ENCODE peak calls at places on chromosomes 3 and 15, in seven cellular contexts. One of them, this sample, is unnamed.

GRCh38 chr3:12644297-12644937 is 19.5 kb downstream of the RAF1 start:
- DNase-seq in HCT116: no peak
- DNase-seq in K562: no peak
- DNase-seq in spleen: no peak
- DNase-seq in uterus: no peak
- DNase-seq in lower leg skin: no peak
- DNase-seq in breast epithelium: no peak
- DNase-seq in this sample: no peak

GRCh38 chr15:25173241-25174028 is 218.6 kb downstream of the SNRPN start:
- DNase-seq in HCT116: no peak
- DNase-seq in K562: no peak
- DNase-seq in spleen: peak; percentile 49
- DNase-seq in uterus: peak; percentile 7
- DNase-seq in lower leg skin: no peak
- DNase-seq in breast epithelium: peak; percentile 22
- DNase-seq in this sample: peak; percentile 60

GRCh38 chr3:134597390-134597975 is 53.3 kb downstream of the KY start:
- DNase-seq in HCT116: no peak
- DNase-seq in K562: no peak
- DNase-seq in spleen: no peak
- DNase-seq in uterus: no peak
- DNase-seq in lower leg skin: no peak
- DNase-seq in breast epithelium: no peak
- DNase-seq in this sample: no peak

GRCh38 chr15:52698514-52698913 is 19.3 kb upstream of the ATOSA start:
- DNase-seq in HCT116: no peak
- DNase-seq in K562: no peak
- DNase-seq in spleen: no peak
- DNase-seq in uterus: no peak
- DNase-seq in lower leg skin: no peak
- DNase-seq in breast epithelium: no peak
- DNase-seq in this sample: no peak

GRCh38 chr3:196563721-196564225 is 4.6 kb downstream of the WDR53 start:
- DNase-seq in HCT116: peak; percentile 47
- DNase-seq in K562: peak; percentile 25
- DNase-seq in spleen: no peak
- DNase-seq in uterus: no peak
- DNase-seq in lower leg skin: no peak
- DNase-seq in breast epithelium: no peak
- DNase-seq in this sample: no peak

GRCh38 chr3:53236112-53236841 is 19.5 kb downstream of the TKT start:
- DNase-seq in HCT116: peak; percentile 34
- DNase-seq in K562: peak; percentile 50
- DNase-seq in spleen: peak; percentile 93
- DNase-seq in uterus: peak; percentile 32
- DNase-seq in lower leg skin: no peak
- DNase-seq in breast epithelium: no peak
- DNase-seq in this sample: no peak

GRCh38 chr15:59941612-59942011 is 62.5 kb upstream of the FOXB1 start:
- DNase-seq in HCT116: no peak
- DNase-seq in K562: no peak
- DNase-seq in spleen: no peak
- DNase-seq in uterus: no peak
- DNase-seq in lower leg skin: no peak
- DNase-seq in breast epithelium: no peak
- DNase-seq in this sample: no peak

GRCh38 chr15:94443156-94443555 is 211.8 kb downstream of the MCTP2 start:
- DNase-seq in HCT116: no peak
- DNase-seq in K562: no peak
- DNase-seq in spleen: no peak
- DNase-seq in uterus: no peak
- DNase-seq in lower leg skin: no peak
- DNase-seq in breast epithelium: no peak
- DNase-seq in this sample: no peak

GRCh38 chr3:190173426-190173825 is 52.7 kb upstream of the P3H2 start:
- DNase-seq in HCT116: no peak
- DNase-seq in K562: no peak
- DNase-seq in spleen: no peak
- DNase-seq in uterus: no peak
- DNase-seq in lower leg skin: no peak
- DNase-seq in breast epithelium: no peak
- DNase-seq in this sample: no peak

GRCh38 chr3:35549690-35550089 is 89.6 kb upstream of the ARPP21 start:
- DNase-seq in HCT116: no peak
- DNase-seq in K562: no peak
- DNase-seq in spleen: no peak
- DNase-seq in uterus: no peak
- DNase-seq in lower leg skin: no peak
- DNase-seq in breast epithelium: no peak
- DNase-seq in this sample: no peak

GRCh38 chr3:103752986-103753385 is 1318.2 kb downstream of the ZPLD1 start:
- DNase-seq in HCT116: no peak
- DNase-seq in K562: no peak
- DNase-seq in spleen: no peak
- DNase-seq in uterus: no peak
- DNase-seq in lower leg skin: no peak
- DNase-seq in breast epithelium: no peak
- DNase-seq in this sample: no peak

GRCh38 chr3:56815571-56815970 is 13.8 kb upstream of the ARHGEF3 start:
- DNase-seq in HCT116: no peak
- DNase-seq in K562: no peak
- DNase-seq in spleen: no peak
- DNase-seq in uterus: no peak
- DNase-seq in lower leg skin: no peak
- DNase-seq in breast epithelium: no peak
- DNase-seq in this sample: no peak

GRCh38 chr15:80989110-80989517 is 505 bp downstream of the MESD start:
- DNase-seq in HCT116: no peak
- DNase-seq in K562: peak; percentile 28
- DNase-seq in spleen: no peak
- DNase-seq in uterus: no peak
- DNase-seq in lower leg skin: no peak
- DNase-seq in breast epithelium: no peak
- DNase-seq in this sample: no peak

GRCh38 chr3:129553771-129554170 is 10.8 kb downstream of the H1-8 start:
- DNase-seq in HCT116: no peak
- DNase-seq in K562: peak; percentile 61
- DNase-seq in spleen: no peak
- DNase-seq in uterus: no peak
- DNase-seq in lower leg skin: no peak
- DNase-seq in breast epithelium: no peak
- DNase-seq in this sample: no peak

GRCh38 chr3:236881-237280 is 40.3 kb downstream of the CHL1 start:
- DNase-seq in HCT116: no peak
- DNase-seq in K562: no peak
- DNase-seq in spleen: no peak
- DNase-seq in uterus: no peak
- DNase-seq in lower leg skin: no peak
- DNase-seq in breast epithelium: no peak
- DNase-seq in this sample: no peak

GRCh38 chr15:75114327-75114726 is 87.4 kb upstream of the C15orf39 start:
- DNase-seq in HCT116: no peak
- DNase-seq in K562: no peak
- DNase-seq in spleen: no peak
- DNase-seq in uterus: no peak
- DNase-seq in lower leg skin: no peak
- DNase-seq in breast epithelium: no peak
- DNase-seq in this sample: no peak

GRCh38 chr3:194730369-194730768 is 44.7 kb downstream of the FAM43A start:
- DNase-seq in HCT116: no peak
- DNase-seq in K562: no peak
- DNase-seq in spleen: no peak
- DNase-seq in uterus: no peak
- DNase-seq in lower leg skin: peak; percentile 59
- DNase-seq in breast epithelium: no peak
- DNase-seq in this sample: peak; percentile 72

GRCh38 chr15:40955930-40956542 is 2.8 kb downstream of the CHAC1 start:
- DNase-seq in HCT116: no peak
- DNase-seq in K562: no peak
- DNase-seq in spleen: peak; percentile 56
- DNase-seq in uterus: no peak
- DNase-seq in lower leg skin: no peak
- DNase-seq in breast epithelium: no peak
- DNase-seq in this sample: no peak

GRCh38 chr3:60192297-60193114 is 1058.7 kb downstream of the FHIT start:
- DNase-seq in HCT116: no peak
- DNase-seq in K562: no peak
- DNase-seq in spleen: no peak
- DNase-seq in uterus: no peak
- DNase-seq in lower leg skin: no peak
- DNase-seq in breast epithelium: no peak
- DNase-seq in this sample: no peak

GRCh38 chr3:96813134-96813819 is 1.1 kb upstream of the EPHA6 start:
- DNase-seq in HCT116: no peak
- DNase-seq in K562: no peak
- DNase-seq in spleen: peak; percentile 81
- DNase-seq in uterus: peak; percentile 67
- DNase-seq in lower leg skin: no peak
- DNase-seq in breast epithelium: peak; percentile 72
- DNase-seq in this sample: peak; percentile 81

GRCh38 chr3:69248394-69248793 is 126.0 kb upstream of the LMOD3 start:
- DNase-seq in HCT116: no peak
- DNase-seq in K562: no peak
- DNase-seq in spleen: no peak
- DNase-seq in uterus: no peak
- DNase-seq in lower leg skin: no peak
- DNase-seq in breast epithelium: no peak
- DNase-seq in this sample: no peak
- TF ChIP-seq POLR2A in HCT116: no peak
- TF ChIP-seq POLR2A in K562: no peak
- TF ChIP-seq POLR2A in spleen: no peak
- TF ChIP-seq POLR2A in uterus: no peak
- TF ChIP-seq POLR2A in lower leg skin: no peak
- TF ChIP-seq POLR2A in breast epithelium: no peak
- TF ChIP-seq POLR2A in this sample: no peak

GRCh38 chr3:112132975-112133448 is at the start of gene GCSAM:
- DNase-seq in HCT116: no peak
- DNase-seq in K562: no peak
- DNase-seq in spleen: peak; percentile 90
- DNase-seq in uterus: no peak
- DNase-seq in lower leg skin: peak; percentile 63
- DNase-seq in breast epithelium: no peak
- DNase-seq in this sample: no peak
- TF ChIP-seq POLR2A in HCT116: no peak
- TF ChIP-seq POLR2A in K562: no peak
- TF ChIP-seq POLR2A in spleen: no peak
- TF ChIP-seq POLR2A in uterus: no peak
- TF ChIP-seq POLR2A in lower leg skin: no peak
- TF ChIP-seq POLR2A in breast epithelium: no peak
- TF ChIP-seq POLR2A in this sample: no peak

DNA sequence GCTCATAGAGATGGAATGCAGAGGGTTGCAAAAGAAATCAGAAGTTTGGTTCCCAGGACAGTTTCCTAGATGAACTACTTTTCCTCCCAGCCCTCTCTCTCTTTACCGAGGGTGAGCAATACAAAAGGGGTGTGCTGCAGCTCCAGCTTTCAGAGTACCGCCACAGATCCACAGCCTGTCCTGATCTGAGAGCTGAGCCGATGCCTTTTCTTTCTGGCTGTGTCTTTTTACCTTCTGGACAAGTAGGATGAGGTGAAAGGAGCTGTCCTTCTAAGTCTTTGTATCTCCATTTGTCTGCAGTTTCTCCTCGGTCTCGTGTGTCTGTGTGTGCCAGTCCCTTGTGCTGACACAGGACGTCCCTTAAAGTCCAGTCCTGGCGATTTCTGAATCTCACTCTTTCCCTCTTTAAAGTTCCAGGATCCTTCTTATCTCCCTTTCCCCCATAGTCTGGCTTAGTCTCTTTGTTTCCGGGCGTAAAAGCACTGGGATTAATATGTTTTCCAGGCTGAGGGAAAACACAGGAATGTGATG is 545 bp downstream of the CCDC80 start:
- DNase-seq in HCT116: no peak
- DNase-seq in K562: no peak
- DNase-seq in spleen: no peak
- DNase-seq in uterus: peak; percentile 34
- DNase-seq in lower leg skin: no peak
- DNase-seq in breast epithelium: no peak
- DNase-seq in this sample: no peak
- TF ChIP-seq POLR2A in HCT116: no peak
- TF ChIP-seq POLR2A in K562: no peak
- TF ChIP-seq POLR2A in spleen: no peak
- TF ChIP-seq POLR2A in uterus: no peak
- TF ChIP-seq POLR2A in lower leg skin: no peak
- TF ChIP-seq POLR2A in breast epithelium: no peak
- TF ChIP-seq POLR2A in this sample: no peak

GRCh38 chr3:9810846-9811245 is 784 bp downstream of the TTLL3 start:
- DNase-seq in HCT116: no peak
- DNase-seq in K562: no peak
- DNase-seq in spleen: peak; percentile 67
- DNase-seq in uterus: no peak
- DNase-seq in lower leg skin: no peak
- DNase-seq in breast epithelium: no peak
- DNase-seq in this sample: no peak

GRCh38 chr3:9809615-9810356 is at the start of gene TTLL3:
- DNase-seq in HCT116: no peak
- DNase-seq in K562: peak; percentile 49
- DNase-seq in spleen: peak; percentile 94
- DNase-seq in uterus: peak; percentile 81
- DNase-seq in lower leg skin: peak; percentile 72
- DNase-seq in breast epithelium: peak; percentile 68
- DNase-seq in this sample: peak; percentile 91

GRCh38 chr3:9810357-9810726 is 280 bp downstream of the TTLL3 start:
- DNase-seq in HCT116: no peak
- DNase-seq in K562: no peak
- DNase-seq in spleen: no peak
- DNase-seq in uterus: no peak
- DNase-seq in lower leg skin: no peak
- DNase-seq in breast epithelium: no peak
- DNase-seq in this sample: no peak

GRCh38 chr3:9815986-9816385 is 5.9 kb downstream of the TTLL3 start:
- DNase-seq in HCT116: no peak
- DNase-seq in K562: no peak
- DNase-seq in spleen: no peak
- DNase-seq in uterus: no peak
- DNase-seq in lower leg skin: no peak
- DNase-seq in breast epithelium: no peak
- DNase-seq in this sample: no peak

GRCh38 chr3:9812870-9813483 is 2.9 kb downstream of the TTLL3 start:
- DNase-seq in HCT116: no peak
- DNase-seq in K562: no peak
- DNase-seq in spleen: peak; percentile 33
- DNase-seq in uterus: no peak
- DNase-seq in lower leg skin: no peak
- DNase-seq in breast epithelium: no peak
- DNase-seq in this sample: no peak
- TF ChIP-seq POLR2A in HCT116: no peak
- TF ChIP-seq POLR2A in K562: no peak
- TF ChIP-seq POLR2A in spleen: no peak
- TF ChIP-seq POLR2A in uterus: no peak
- TF ChIP-seq POLR2A in lower leg skin: no peak
- TF ChIP-seq POLR2A in breast epithelium: no peak
- TF ChIP-seq POLR2A in this sample: no peak